ENCODE peak calls at places on chromosomes 2 and 18, in seven cellular contexts. Q, L, S, H, G, D and K are unnamed samples.

GRCh38 chr18:43563780-43564179 is 286.5 kb upstream of the SYT4 start:
- DNase-seq in S (peak), L (peak), D (no peak), H (no peak), Q (peak), G (no peak), K (no peak)

GRCh38 chr2:241273552-241273988 is 41.9 kb downstream of the HDLBP start:
- DNase-seq in S (no peak), G (no peak), Q (no peak), L (no peak), H (no peak), D (no peak), K (no peak)

GRCh38 chr2:182870227-182870626 is 3.8 kb upstream of the FRZB start:
- DNase-seq in H (no peak), Q (no peak), L (no peak), D (peak), S (no peak), G (no peak), K (no peak)

GRCh38 chr18:5628512-5629255 is 84.9 kb upstream of the EPB41L3 start:
- DNase-seq in H (peak), G (peak), Q (peak), L (peak), D (no peak), S (peak), K (no peak)

GRCh38 chr2:47510745-47511144 is 107.8 kb downstream of the MSH2 start:
- DNase-seq in D (no peak), G (no peak), L (no peak), Q (no peak), S (no peak), H (no peak), K (no peak)

GRCh38 chr2:235343156-235343774 is 150.6 kb upstream of the AGAP1 start:
- DNase-seq in D (no peak), S (peak), G (no peak), H (no peak), Q (peak), L (no peak), K (no peak)

GRCh38 chr2:237432484-237433092 is 18.6 kb upstream of the COL6A3 start:
- DNase-seq in Q (peak), L (peak), H (no peak), D (no peak), S (peak), G (no peak), K (no peak)

GRCh38 chr18:57519668-57520424 is 66.7 kb downstream of the FECH start:
- DNase-seq in H (no peak), G (no peak), L (no peak), D (no peak), S (no peak), Q (no peak), K (no peak)

GRCh38 chr2:167855211-167855610 is 392.2 kb downstream of the STK39 start:
- DNase-seq in S (no peak), H (no peak), G (no peak), L (no peak), Q (no peak), D (no peak), K (no peak)

GRCh38 chr2:148887349-148888002 is 12.4 kb downstream of the KIF5C start:
- DNase-seq in S (no peak), Q (no peak), H (no peak), G (no peak), D (no peak), L (no peak), K (no peak)

GRCh38 chr2:230457073-230457768 is 41.2 kb downstream of the SP100 start:
- DNase-seq in G (no peak), Q (no peak), D (no peak), S (no peak), L (no peak), H (no peak), K (no peak)

GRCh38 chr18:79912994-79913831 is 38.2 kb downstream of the SLC66A2 start:
- DNase-seq in H (peak), G (peak), S (no peak), L (no peak), Q (no peak), D (no peak), K (no peak)

GRCh38 chr2:237350070-237350469 is 63.9 kb downstream of the COL6A3 start:
- DNase-seq in L (no peak), G (no peak), H (no peak), Q (no peak), D (no peak), S (no peak), K (no peak)

GRCh38 chr2:230018153-230018552 is 50.6 kb downstream of the SLC16A14 start:
- DNase-seq in D (no peak), H (no peak), L (peak), S (peak), Q (peak), G (no peak), K (peak)

GRCh38 chr2:221477697-221478096 is 94.4 kb downstream of the EPHA4 start:
- DNase-seq in D (no peak), L (peak), Q (no peak), G (no peak), H (no peak), S (peak), K (no peak)

GRCh38 chr18:25349131-25349925 is 2.6 kb downstream of the ZNF521 start:
- DNase-seq in H (peak), D (no peak), G (peak), Q (peak), L (peak), S (peak), K (no peak)

GRCh38 chr2:209147981-209148380 is 275.9 kb upstream of the MAP2 start:
- DNase-seq in G (no peak), D (no peak), H (no peak), L (no peak), S (no peak), Q (no peak), K (no peak)

GRCh38 chr2:26811261-26811660 is 25.4 kb downstream of the CENPA start:
- DNase-seq in L (no peak), S (no peak), D (no peak), G (no peak), Q (no peak), H (peak), K (no peak)

GRCh38 chr18:56638232-56639093 is at the start of gene TXNL1:
- DNase-seq in D (peak), H (peak), G (peak), L (peak), S (peak), Q (peak), K (peak)

GRCh38 chr2:112880081-112880531 is 30.9 kb upstream of the IL37 start:
- DNase-seq in G (no peak), L (peak), D (no peak), Q (peak), H (no peak), S (peak), K (no peak)

GRCh38 chr2:179486969-179487752 is 222.5 kb upstream of the SESTD1 start:
- DNase-seq in S (no peak), H (no peak), D (no peak), G (no peak), L (no peak), Q (no peak), K (no peak)

GRCh38 chr18:49704334-49704733 is 109.0 kb downstream of the ACAA2 start:
- DNase-seq in S (peak), L (peak), H (no peak), Q (peak), D (no peak), G (peak), K (no peak)

GRCh38 chr2:181241366-181241765 is 215.8 kb upstream of the ITGA4 start:
- DNase-seq in L (no peak), H (no peak), Q (no peak), S (no peak), G (no peak), D (no peak), K (no peak)

GRCh38 chr18:58310517-58310916 is 266.5 kb downstream of the NEDD4L start:
- DNase-seq in G (peak), D (no peak), Q (peak), S (peak), L (no peak), H (no peak), K (no peak)

GRCh38 chr2:69798466-69798908 is 31.0 kb upstream of the GMCL1 start:
- DNase-seq in L (peak), Q (peak), G (no peak), S (peak), D (no peak), H (no peak), K (no peak)

GRCh38 chr2:76461431-76461830 is 750.7 kb upstream of the GCFC2 start:
- DNase-seq in H (no peak), G (no peak), S (no peak), L (no peak), D (no peak), Q (no peak), K (no peak)

GRCh38 chr18:21672868-21673267 is 31.7 kb downstream of the ABHD3 start:
- DNase-seq in H (no peak), D (no peak), G (no peak), L (peak), S (peak), Q (peak), K (no peak)

GRCh38 chr2:127437781-127438726 is 19.8 kb downstream of the PROC start:
- DNase-seq in H (no peak), L (no peak), Q (no peak), S (no peak), G (peak), D (no peak), K (no peak)
- TF ChIP-seq CTCF in H (no peak), L (no peak), Q (no peak), S (no peak), G (no peak), D (no peak), K (no peak)

GRCh38 chr2:55120634-55121359 is 70.5 kb upstream of the RTN4 start:
- DNase-seq in L (peak), D (no peak), Q (peak), S (peak), H (no peak), G (peak), K (no peak)

GRCh38 chr2:55118643-55119065 is 68.4 kb upstream of the RTN4 start:
- DNase-seq in D (no peak), G (no peak), Q (no peak), H (no peak), S (no peak), L (no peak), K (no peak)

GRCh38 chr2:55116966-55117365 is 66.7 kb upstream of the RTN4 start:
- DNase-seq in L (no peak), D (no peak), S (no peak), G (no peak), H (no peak), Q (no peak), K (no peak)

GRCh38 chr2:55116598-55116964 is 66.3 kb upstream of the RTN4 start:
- DNase-seq in H (no peak), Q (no peak), D (no peak), L (no peak), G (no peak), S (no peak), K (no peak)

GRCh38 chr2:55119711-55120487 is 69.6 kb upstream of the RTN4 start:
- DNase-seq in Q (no peak), L (peak), D (no peak), H (no peak), S (no peak), G (no peak), K (no peak)
- H3K4me3 ChIP-seq in Q (no peak), L (no peak), D (no peak), H (no peak), S (no peak), G (no peak), K (no peak)

DNA sequence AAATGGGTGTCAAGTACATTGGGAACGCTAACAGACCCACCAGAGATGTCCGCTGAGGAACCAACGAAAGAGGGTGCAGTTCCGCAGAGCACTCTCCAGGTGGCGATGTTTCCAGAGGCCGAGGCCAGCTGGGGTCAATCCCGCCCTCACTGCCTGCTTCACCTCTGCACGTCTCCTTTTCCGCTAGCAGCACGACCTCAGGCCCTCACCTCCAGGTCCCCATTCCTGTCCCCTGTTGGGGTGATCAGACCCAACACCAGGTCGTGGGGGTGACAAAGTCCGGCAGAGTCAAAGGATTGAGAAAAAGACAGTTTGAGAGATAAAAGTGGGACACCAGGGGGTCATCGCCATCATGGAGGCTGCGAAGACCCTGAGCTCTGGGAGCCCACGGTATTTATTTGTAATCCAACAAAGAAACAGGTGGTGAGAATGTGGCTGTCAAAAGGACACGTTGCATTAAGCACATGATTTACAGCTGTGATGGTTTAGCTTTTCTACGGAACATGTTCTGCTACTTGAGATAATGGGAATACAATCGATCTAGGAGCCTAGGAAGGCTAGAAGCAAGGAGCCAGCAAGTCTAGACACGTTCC is 27.3 kb downstream of the ZAP70 start:
- DNase-seq in G (peak), S (no peak), L (no peak), H (peak), Q (no peak), D (peak), K (no peak)
- TF ChIP-seq CTCF in G (peak), S (peak), L (peak), H (peak), Q (peak), D (peak), K (peak)

GRCh38 chr2:231613054-231613654 is 20.5 kb downstream of the TEX44 start:
- DNase-seq in S (no peak), G (peak), D (no peak), H (no peak), L (peak), Q (no peak), K (no peak)

GRCh38 chr2:231614559-231615057 is 21.9 kb downstream of the TEX44 start:
- DNase-seq in Q (no peak), S (no peak), H (no peak), D (peak), G (peak), L (no peak), K (no peak)

GRCh38 chr2:231611273-231612198 is 18.9 kb downstream of the TEX44 start:
- DNase-seq in D (peak), G (no peak), L (peak), Q (peak), S (peak), H (no peak), K (no peak)

GRCh38 chr2:231613655-231614558 is 21.2 kb downstream of the TEX44 start:
- DNase-seq in H (peak), S (peak), D (peak), L (peak), G (peak), Q (peak), K (no peak)

DNA sequence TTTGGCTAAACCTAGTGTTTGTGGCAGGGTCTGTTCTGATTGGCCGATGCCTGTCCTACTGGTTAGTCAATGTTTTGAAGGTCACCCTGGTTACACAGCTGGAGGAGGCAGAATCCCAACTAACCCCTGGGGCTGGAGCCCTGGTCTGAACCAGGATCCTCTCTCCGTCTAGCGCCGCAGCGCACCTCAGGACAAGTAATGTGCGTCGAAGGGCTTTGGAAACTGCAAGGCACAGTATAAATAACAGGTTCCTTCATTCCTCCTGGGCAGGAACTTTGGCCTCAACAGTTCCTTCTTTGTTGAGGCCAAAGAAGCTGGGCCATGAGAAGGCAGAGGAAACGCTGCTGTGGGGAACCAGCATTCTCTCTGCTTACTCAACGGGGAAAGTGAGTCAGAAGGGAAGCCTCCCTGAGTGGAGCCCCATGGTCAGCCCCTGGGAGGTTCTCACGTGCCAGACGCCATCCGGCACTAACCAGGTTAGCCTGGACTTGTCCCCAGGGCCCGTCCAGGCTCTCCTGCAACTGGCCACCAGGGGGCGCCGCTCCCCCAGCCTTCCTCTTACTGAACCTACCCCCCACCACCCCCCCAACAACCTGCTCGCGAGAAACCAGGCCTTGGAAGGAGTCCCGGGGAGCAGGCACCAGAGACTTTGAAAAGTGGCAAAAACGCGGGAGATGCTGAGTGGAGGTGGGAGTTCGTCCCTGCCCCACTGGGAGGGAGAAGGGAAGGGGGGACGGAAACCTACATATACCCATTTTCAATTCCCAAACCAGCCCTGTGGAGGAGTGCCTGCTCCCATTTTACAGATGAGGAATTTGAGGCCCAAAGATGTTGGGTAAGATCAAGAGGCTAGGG is 19.8 kb downstream of the TEX44 start:
- DNase-seq in D (peak), S (peak), G (peak), Q (peak), L (peak), H (peak), K (peak)
- H3K4me3 ChIP-seq in D (peak), S (no peak), G (no peak), Q (peak), L (no peak), H (no peak), K (no peak)

GRCh38 chr18:33404244-33404873 is 36.2 kb downstream of the CCDC178 start:
- DNase-seq in S (no peak), D (no peak), H (no peak), G (no peak), L (no peak), Q (no peak), K (no peak)
- TF ChIP-seq CTCF in S (peak), D (peak), H (no peak), G (peak), L (peak), Q (peak), K (no peak)

GRCh38 chr18:63154350-63155152 is 165.0 kb downstream of the BCL2 start:
- DNase-seq in S (no peak), L (no peak), D (no peak), G (no peak), H (no peak), Q (no peak), K (no peak)
- H3K4me3 ChIP-seq in S (no peak), L (no peak), D (no peak), G (no peak), H (no peak), Q (no peak), K (no peak)

GRCh38 chr2:134657650-134658250 is 61.0 kb downstream of the TMEM163 start:
- DNase-seq in L (no peak), Q (no peak), H (no peak), S (no peak), G (no peak), D (peak), K (no peak)
- TF ChIP-seq CTCF in L (peak), Q (peak), H (no peak), S (peak), G (peak), D (peak), K (no peak)

DNA sequence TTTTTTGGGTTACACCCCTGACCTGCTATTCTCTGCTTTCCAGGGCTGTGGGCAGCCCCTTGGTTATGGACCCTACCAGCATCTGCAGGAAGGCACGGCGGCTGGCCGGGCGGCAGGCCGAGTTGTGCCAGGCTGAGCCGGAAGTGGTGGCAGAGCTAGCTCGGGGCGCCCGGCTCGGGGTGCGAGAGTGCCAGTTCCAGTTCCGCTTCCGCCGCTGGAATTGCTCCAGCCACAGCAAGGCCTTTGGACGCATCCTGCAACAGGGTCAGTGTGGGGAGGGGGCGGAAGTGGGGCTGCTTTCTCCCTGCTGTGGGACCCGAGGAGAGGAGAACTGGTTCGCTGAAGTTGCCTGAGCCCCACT is 9.7 kb upstream of the WNT10A start:
- DNase-seq in Q (no peak), D (no peak), H (no peak), G (no peak), L (no peak), S (no peak), K (no peak)
- H3K4me3 ChIP-seq in Q (no peak), D (no peak), H (peak), G (peak), L (no peak), S (no peak), K (no peak)

GRCh38 chr2:178473373-178473772 is 5.0 kb downstream of the FKBP7 start:
- DNase-seq in G (no peak), H (no peak), L (no peak), S (no peak), Q (no peak), D (no peak), K (no peak)

GRCh38 chr2:178474560-178474959 is 3.8 kb downstream of the FKBP7 start:
- DNase-seq in G (no peak), L (no peak), S (no peak), D (no peak), H (no peak), Q (no peak), K (no peak)

GRCh38 chr2:178473931-178474330 is 4.5 kb downstream of the FKBP7 start:
- DNase-seq in Q (no peak), D (no peak), H (no peak), L (peak), S (peak), G (no peak), K (no peak)

GRCh38 chr2:178469219-178469849 is 9.1 kb downstream of the FKBP7 start:
- DNase-seq in Q (no peak), G (no peak), H (no peak), S (no peak), L (no peak), D (no peak), K (no peak)
- TF ChIP-seq CTCF in Q (no peak), G (no peak), H (no peak), S (no peak), L (no peak), D (no peak), K (no peak)